ENCODE peak calls at places on chromosomes 13 and 19, in four cellular contexts. L is upper lobe of left lung, O is type B pancreatic cell, D is AG04450. B is an unnamed sample.

GRCh38 chr13:102197193-102197592 is 204.7 kb downstream of the FGF14 start:
- DNase-seq in O (no peak), L (no peak), D (no peak), B (no peak)

GRCh38 chr13:31765441-31765840 is 26.1 kb downstream of the RXFP2 start:
- DNase-seq in O (no peak), L (no peak), D (peak), B (no peak)

GRCh38 chr19:45403781-45404556 is 900 bp downstream of the PPP1R13L start:
- DNase-seq in L (peak), O (no peak), D (no peak), B (peak)

GRCh38 chr13:80123945-80124344 is 217.0 kb downstream of the SPRY2 start:
- DNase-seq in L (no peak), D (no peak), O (no peak), B (no peak)

GRCh38 chr19:12838893-12839656 is 760 bp downstream of the MAST1 start:
- DNase-seq in O (no peak), L (no peak), D (no peak), B (no peak)

GRCh38 chr19:16417660-16418596 is 53.8 kb downstream of the EPS15L1 start:
- DNase-seq in D (no peak), O (peak), L (peak), B (peak)

GRCh38 chr13:21670883-21671792 is at the start of gene FGF9:
- DNase-seq in L (peak), D (no peak), O (peak), B (peak)

GRCh38 chr13:98489446-98490194 is 87.3 kb downstream of the STK24 start:
- DNase-seq in L (no peak), O (no peak), D (no peak), B (no peak)

GRCh38 chr13:44231786-44232516 is 141.7 kb upstream of the SERP2 start:
- DNase-seq in D (peak), L (peak), O (no peak), B (no peak)

GRCh38 chr13:113414335-113414734 is 39.0 kb downstream of the ADPRHL1 start:
- DNase-seq in O (no peak), L (no peak), D (no peak), B (no peak)

GRCh38 chr19:18437481-18438330 is at the start of gene ISYNA1:
- DNase-seq in D (no peak), L (no peak), O (no peak), B (no peak)

GRCh38 chr13:110215606-110216005 is 91.4 kb downstream of the COL4A1 start:
- DNase-seq in O (no peak), L (no peak), D (no peak), B (no peak)
- TF ChIP-seq CTCF in O (no peak), L (no peak), D (no peak), B (no peak)

DNA sequence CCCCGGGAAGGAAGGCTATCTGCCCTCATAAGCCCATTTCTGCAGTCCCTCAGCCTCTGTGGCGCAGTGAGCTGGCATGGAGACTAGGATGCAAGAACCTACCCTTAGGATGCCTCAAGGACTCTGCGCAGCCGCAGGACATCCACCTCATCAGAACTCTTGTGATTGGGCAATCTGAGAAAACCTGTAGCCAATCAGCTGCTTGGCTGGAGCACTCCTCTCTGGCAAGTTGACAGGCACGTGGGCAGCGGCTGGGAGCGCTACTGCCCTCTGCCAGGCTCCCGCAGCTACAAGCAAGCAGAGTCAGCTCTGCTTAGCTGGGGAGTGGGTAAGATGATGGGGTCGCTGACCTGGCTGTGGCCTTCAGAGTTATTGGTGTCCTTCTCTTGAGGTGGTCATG is 1.5 kb upstream of the ECSIT start:
- DNase-seq in L (peak), D (peak), O (no peak), B (no peak)
- TF ChIP-seq CTCF in L (no peak), D (peak), O (no peak), B (no peak)

DNA sequence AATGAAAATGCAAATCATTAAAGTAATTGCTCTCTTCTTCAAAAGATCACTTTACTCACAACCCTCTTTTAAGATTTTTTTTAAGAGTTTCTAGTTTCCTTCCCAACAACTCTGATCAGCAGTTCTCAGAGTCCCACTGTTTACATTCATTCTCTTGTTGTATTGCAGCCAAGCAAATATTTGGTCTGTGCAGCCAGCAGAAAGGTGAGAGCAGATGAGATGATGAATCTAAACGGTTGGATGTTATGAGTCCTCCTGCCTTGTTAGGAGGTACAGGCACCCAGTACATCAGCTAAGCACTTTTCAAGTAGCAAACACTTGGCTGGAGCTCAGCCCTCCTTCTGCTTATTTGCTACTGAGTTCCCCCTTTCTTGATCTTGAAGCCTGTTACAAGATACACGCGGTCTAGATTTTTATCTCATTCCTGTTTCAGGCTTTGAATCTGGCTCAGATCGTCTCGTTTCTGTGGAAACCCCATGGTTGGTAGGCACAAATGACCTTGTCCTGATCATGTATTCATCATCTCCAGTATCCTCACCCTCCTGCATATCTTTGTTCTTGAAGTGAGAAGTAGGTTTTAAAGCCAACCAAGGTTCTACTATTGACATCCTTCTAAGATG is 300.7 kb downstream of the DCT start:
- DNase-seq in D (no peak), O (no peak), L (no peak), B (no peak)
- TF ChIP-seq CTCF in D (no peak), O (no peak), L (no peak), B (no peak)

DNA sequence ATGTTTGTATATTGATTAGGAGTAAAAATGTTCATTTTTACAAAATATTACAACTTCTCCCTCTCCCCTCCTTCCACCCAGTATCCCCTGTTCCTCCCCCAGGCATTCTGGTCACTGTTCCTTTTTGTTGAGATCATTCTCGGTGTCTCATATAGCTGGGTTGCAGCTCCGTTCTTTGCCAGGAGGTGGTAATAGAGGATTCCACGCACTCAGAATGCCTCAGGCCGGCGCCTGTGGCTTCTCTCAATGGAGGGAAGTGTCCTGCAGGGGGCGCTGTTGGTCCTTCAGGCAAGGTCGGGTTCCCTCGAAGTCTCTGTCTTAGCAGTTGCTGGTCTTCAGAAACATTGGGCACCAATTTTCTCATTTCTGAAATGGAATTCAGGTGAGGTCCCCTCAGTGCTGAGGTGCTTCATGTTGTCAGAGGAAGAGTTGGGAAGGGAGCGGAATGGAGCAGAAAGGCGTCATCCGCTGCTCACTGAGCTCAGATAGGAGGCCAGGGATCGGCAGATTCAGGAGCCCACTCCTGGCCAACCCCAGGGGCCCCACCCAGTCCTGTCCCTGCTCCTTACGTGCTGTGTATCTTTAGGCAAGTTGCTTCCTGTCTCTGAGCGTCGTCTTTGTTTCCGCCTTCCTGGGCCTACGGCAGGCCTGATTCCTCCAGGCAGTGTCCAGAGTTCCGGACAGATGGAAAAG is 10.3 kb upstream of the GARIN5A start:
- DNase-seq in L (no peak), D (no peak), O (no peak), B (peak)
- TF ChIP-seq CTCF in L (peak), D (peak), O (peak), B (peak)

GRCh38 chr19:39388657-39389056 is 2.2 kb downstream of the PAF1 start:
- DNase-seq in D (no peak), O (no peak), L (no peak), B (no peak)

GRCh38 chr19:39389621-39390414 is 1.1 kb downstream of the PAF1 start:
- DNase-seq in L (no peak), D (no peak), O (no peak), B (no peak)

GRCh38 chr19:39390460-39390758 is 497 bp downstream of the PAF1 start:
- DNase-seq in O (no peak), L (peak), D (no peak), B (no peak)

GRCh38 chr19:39386557-39386956 is 4.3 kb downstream of the PAF1 start:
- DNase-seq in O (no peak), D (no peak), L (no peak), B (no peak)

DNA sequence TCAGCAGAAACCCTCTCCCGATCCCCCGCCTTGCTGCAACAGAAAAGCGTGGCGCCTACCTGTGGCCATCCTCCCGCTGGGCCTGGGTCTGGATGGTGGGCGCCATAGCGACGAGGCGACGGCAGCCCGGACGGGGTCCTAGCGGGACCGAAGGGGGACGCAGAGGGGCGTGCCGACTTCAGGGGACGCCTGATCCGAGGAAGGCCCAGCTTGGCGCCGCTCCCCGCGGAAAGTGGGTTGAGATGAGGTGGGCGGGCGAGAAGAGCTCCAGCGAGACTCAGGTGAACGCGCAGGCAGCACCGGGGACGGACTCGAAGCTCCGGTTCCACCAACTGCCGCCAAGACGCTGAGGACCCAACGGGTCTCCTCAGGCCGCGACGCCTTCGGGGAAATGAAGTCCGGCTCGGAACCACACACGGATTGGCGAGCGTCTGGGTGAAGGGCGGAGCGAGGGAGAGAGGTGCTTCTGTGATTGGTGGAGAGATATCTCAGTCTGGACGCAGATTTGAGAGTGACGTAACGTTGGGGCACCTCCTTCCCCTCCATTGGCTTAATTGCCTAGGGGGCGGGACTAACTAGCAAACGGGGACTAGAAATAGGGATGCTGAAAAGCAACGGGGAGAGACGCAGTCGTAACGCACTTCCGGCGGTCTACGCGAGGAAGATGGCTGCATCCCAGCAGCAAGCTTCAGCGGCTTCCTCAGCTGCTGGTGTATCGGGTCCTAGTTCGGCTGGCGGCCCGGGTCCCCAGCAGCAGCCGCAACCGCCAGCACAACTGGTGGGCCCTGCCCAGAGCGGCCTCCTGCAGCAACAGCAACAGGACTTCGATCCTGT is at the start of the genes MED29 and PAF1:
- DNase-seq in D (peak), L (peak), O (peak), B (peak)
- TF ChIP-seq CTCF in D (no peak), L (no peak), O (no peak), B (no peak)